ENCODE peak calls at places on chromosomes 13 and 19, in ten cellular contexts. C, V, M, F, D, H, T, E, P and A are unnamed samples.

GRCh38 chr19:2282062-2282861 is at the start of gene PEAK3:
- DNase-seq in V (no peak), C (peak; percentile 92), H (no peak), F (peak; percentile 54), M (no peak), E (peak; percentile 81), T (peak; percentile 51), P (no peak), D (no peak), A (no peak)

GRCh38 chr13:78121001-78121400 is 202.4 kb upstream of the EDNRB start:
- DNase-seq in E (no peak), V (no peak), T (no peak), C (no peak), F (no peak), P (no peak), D (no peak), M (no peak), H (peak; percentile 5), A (no peak)

GRCh38 chr19:44810555-44811447 is 1.9 kb downstream of the BCAM start:
- DNase-seq in C (peak; percentile 35), F (no peak), D (no peak), T (no peak), E (no peak), V (no peak), M (peak; percentile 23), P (no peak), H (no peak), A (no peak)

GRCh38 chr19:45745606-45746005 is 12.4 kb downstream of the MEIOSIN start:
- DNase-seq in P (no peak), V (no peak), C (no peak), E (no peak), F (no peak), H (no peak), T (no peak), D (no peak), M (no peak), A (no peak)

GRCh38 chr19:54517483-54517882 is 14.9 kb downstream of the LAIR2 start:
- DNase-seq in D (peak; percentile 29), M (peak; percentile 27), C (no peak), V (peak; percentile 21), T (no peak), E (peak; percentile 46), F (no peak), P (peak; percentile 3), H (peak; percentile 86), A (no peak)

GRCh38 chr13:30705672-30706071 is 29.7 kb upstream of the ALOX5AP start:
- DNase-seq in T (no peak), V (no peak), M (peak; percentile 65), D (no peak), E (no peak), P (no peak), C (no peak), H (peak; percentile 80), F (no peak), A (no peak)

GRCh38 chr13:110407021-110407420 is 99.9 kb downstream of the COL4A2 start:
- DNase-seq in V (no peak), D (no peak), F (no peak), E (no peak), H (no peak), C (no peak), T (no peak), M (no peak), P (no peak), A (no peak)

GRCh38 chr19:43438291-43439162 is 23.8 kb downstream of the TEX101 start:
- DNase-seq in V (peak; percentile 97), F (no peak), T (peak; percentile 45), C (no peak), H (peak; percentile 67), D (peak; percentile 36), E (peak; percentile 61), M (peak; percentile 46), P (peak; percentile 65), A (peak; percentile 80)

GRCh38 chr13:76009491-76009890 is 373.4 kb downstream of the LMO7 start:
- DNase-seq in F (no peak), C (no peak), T (no peak), H (peak; percentile 66), V (peak; percentile 46), M (peak; percentile 63), D (peak; percentile 2), E (no peak), P (no peak), A (no peak)

GRCh38 chr13:107864543-107865460 is 350.5 kb downstream of the LIG4 start:
- DNase-seq in D (no peak), M (peak; percentile 31), P (no peak), E (no peak), C (no peak), H (peak; percentile 82), V (peak; percentile 70), F (no peak), T (no peak), A (no peak)

GRCh38 chr19:45153339-45154063 is 7.3 kb downstream of the NKPD1 start:
- DNase-seq in C (peak; percentile 90), T (no peak), M (no peak), V (peak; percentile 42), D (no peak), F (no peak), E (peak; percentile 40), P (no peak), H (no peak), A (no peak)

GRCh38 chr19:38705197-38706019 is 38.9 kb downstream of the CAPN12 start:
- DNase-seq in V (no peak), D (no peak), F (no peak), T (no peak), C (no peak), E (peak; percentile 67), P (no peak), M (no peak), H (no peak), A (no peak)

DNA sequence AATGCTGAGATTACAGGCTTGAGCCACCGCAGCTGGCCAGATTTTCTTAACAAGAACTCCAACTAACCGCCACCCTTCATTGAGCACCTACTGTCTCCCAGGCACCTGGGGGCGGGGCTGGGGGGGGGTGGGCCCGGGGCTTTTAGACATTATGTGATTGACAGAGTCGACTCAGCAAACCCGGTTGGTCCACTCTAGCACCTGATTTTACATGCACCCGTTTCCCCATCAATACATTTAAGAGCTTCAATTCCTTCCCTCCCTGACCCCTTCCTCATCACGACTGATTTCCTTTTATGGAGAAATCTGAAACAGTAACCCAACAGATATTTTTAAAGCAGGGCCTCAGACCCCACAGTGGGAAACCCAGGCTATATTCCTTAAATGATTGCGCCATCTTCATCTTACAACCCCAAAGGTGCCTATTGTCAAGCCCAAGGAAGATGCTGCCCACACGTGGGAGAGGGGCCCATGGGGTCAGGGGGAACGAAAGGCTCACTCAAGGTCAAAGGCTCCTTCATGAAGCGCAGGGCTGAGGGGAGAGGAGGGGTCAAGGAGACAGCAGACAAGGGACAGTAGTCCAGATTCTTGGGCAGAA is 1.8 kb downstream of the INSR start:
- DNase-seq in F (no peak), E (no peak), T (peak; percentile 24), D (no peak), C (no peak), V (no peak), P (no peak), M (no peak), H (no peak), A (no peak)
- H3K4me3 ChIP-seq in F (peak overlapping the region; percentile 83), E (peak overlapping the region; percentile 100), T (peak overlapping the region; percentile 59), D (no peak overlapping the region), C (peak overlapping the region; percentile 95), V (peak overlapping the region; percentile 79), P (peak overlapping the region; percentile 52), M (no peak overlapping the region), H (peak overlapping the region; percentile 70), A (no peak overlapping the region)

GRCh38 chr19:1244693-1245451 is 3.3 kb downstream of the ATP5F1D start:
- DNase-seq in C (peak; percentile 93), V (no peak), F (no peak), H (no peak), T (peak; percentile 57), E (peak; percentile 87), D (no peak), M (no peak), P (no peak), A (no peak)
- TF ChIP-seq CTCF in C (no peak), V (no peak), F (no peak), H (no peak), T (no peak), E (no peak), D (no peak), M (no peak), P (no peak), A (no peak)

GRCh38 chr19:41957161-41957837 is 1.8 kb downstream of the RABAC1 start:
- DNase-seq in H (no peak), T (no peak), F (no peak), D (no peak), P (no peak), V (no peak), M (no peak), E (no peak), C (no peak), A (no peak)
- H3K4me3 ChIP-seq in H (peak overlapping the region; percentile 88), T (no peak overlapping the region), F (no peak overlapping the region), D (no peak overlapping the region), P (peak overlapping the region; percentile 100), V (no peak overlapping the region), M (no peak overlapping the region), E (no peak overlapping the region), C (no peak overlapping the region), A (no peak overlapping the region)

GRCh38 chr19:6768236-6768785 is 1.1 kb upstream of the SH2D3A start:
- DNase-seq in M (no peak), V (no peak), F (no peak), H (no peak), C (no peak), T (no peak), P (no peak), D (no peak), E (no peak), A (no peak)

GRCh38 chr19:6767357-6768235 is at the start of gene SH2D3A:
- DNase-seq in D (peak; percentile 77), T (peak; percentile 43), P (peak; percentile 5), E (peak; percentile 59), H (peak; percentile 99), V (no peak), C (peak; percentile 97), M (peak; percentile 96), F (peak; percentile 66), A (no peak)

GRCh38 chr19:6767081-6767356 is 216 bp downstream of the SH2D3A start:
- DNase-seq in P (no peak), M (peak; percentile 85), F (no peak), D (no peak), E (no peak), C (no peak), V (no peak), T (no peak), H (peak; percentile 90), A (no peak)

GRCh38 chr19:6766357-6767080 is 716 bp downstream of the SH2D3A start:
- DNase-seq in D (no peak), V (no peak), F (no peak), T (no peak), P (no peak), C (no peak), M (no peak), E (no peak), H (no peak), A (no peak)

DNA sequence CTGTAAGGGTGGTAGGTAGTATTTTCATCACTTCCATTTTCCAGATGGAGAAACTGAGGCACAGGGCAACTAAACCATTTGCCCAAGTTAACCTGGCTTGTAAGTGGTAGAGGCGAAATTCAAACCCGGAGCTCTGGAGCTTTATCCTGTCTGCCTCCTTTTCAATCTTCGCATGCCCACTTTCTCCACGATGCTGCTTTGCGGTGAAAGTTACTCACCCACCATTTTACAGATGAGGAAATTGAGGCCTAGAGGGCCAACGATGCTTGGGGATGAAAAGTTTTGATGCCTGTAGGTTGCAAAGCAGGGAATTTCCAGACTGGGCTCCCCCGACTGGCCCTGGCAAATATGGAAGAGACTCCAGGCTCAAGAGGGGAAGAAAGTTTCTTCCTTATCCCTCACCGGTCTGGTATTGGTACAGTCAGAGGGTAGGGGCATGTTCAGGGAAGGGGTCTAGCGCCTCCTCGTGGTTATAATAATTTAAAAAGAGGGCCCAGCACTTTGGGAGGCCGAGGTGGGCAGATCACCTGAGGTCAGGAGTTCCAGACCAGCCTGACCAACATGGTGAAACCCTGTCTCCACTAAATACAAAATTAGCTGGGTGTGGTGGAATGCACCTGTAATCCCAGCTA is 1.9 kb upstream of the SH2D3A start:
- DNase-seq in F (no peak), E (no peak), V (peak; percentile 28), M (no peak), T (no peak), C (no peak), D (no peak), P (no peak), H (peak; percentile 38), A (no peak)
- TF ChIP-seq CTCF in F (peak; percentile 23), E (peak; percentile 42), V (peak; percentile 13), M (peak; percentile 20), T (peak; percentile 24), C (peak; percentile 31), D (peak; percentile 26), P (no peak), H (peak; percentile 53), A (peak; percentile 23)